ENCODE peak calls at places on chromosomes 7 and 10, in eight cellular contexts. One of them, this sample, is unnamed.

GRCh38 chr10:101139421-101139911 is 8.4 kb downstream of the TLX1 start:
- DNase-seq in activated naive CD4-positive, alpha-beta T cell treated with anti-CD3 and anti-CD28 coated beads for 36 hours: no peak
- DNase-seq in H7: peak; percentile 91
- DNase-seq in neural progenitor cell: peak; percentile 84
- DNase-seq in fibroblast of the aortic adventitia: no peak
- DNase-seq in uterus: no peak
- DNase-seq in AG09309: no peak
- DNase-seq in NCI-H1417: no peak
- DNase-seq in this sample: no peak

GRCh38 chr7:155214328-155214986 is 83.2 kb upstream of the INSIG1 start:
- DNase-seq in activated naive CD4-positive, alpha-beta T cell treated with anti-CD3 and anti-CD28 coated beads for 36 hours: no peak
- DNase-seq in H7: peak; percentile 70
- DNase-seq in neural progenitor cell: no peak
- DNase-seq in fibroblast of the aortic adventitia: peak; percentile 39
- DNase-seq in uterus: no peak
- DNase-seq in AG09309: no peak
- DNase-seq in NCI-H1417: peak; percentile 82
- DNase-seq in this sample: no peak

GRCh38 chr10:16894834-16895233 is 77.6 kb upstream of the RSU1 start:
- DNase-seq in activated naive CD4-positive, alpha-beta T cell treated with anti-CD3 and anti-CD28 coated beads for 36 hours: no peak
- DNase-seq in H7: no peak
- DNase-seq in neural progenitor cell: no peak
- DNase-seq in fibroblast of the aortic adventitia: peak; percentile 66
- DNase-seq in uterus: no peak
- DNase-seq in AG09309: no peak
- DNase-seq in NCI-H1417: no peak
- DNase-seq in this sample: no peak

GRCh38 chr10:4062072-4062471 is 277.1 kb upstream of the KLF6 start:
- DNase-seq in activated naive CD4-positive, alpha-beta T cell treated with anti-CD3 and anti-CD28 coated beads for 36 hours: no peak
- DNase-seq in H7: no peak
- DNase-seq in neural progenitor cell: no peak
- DNase-seq in fibroblast of the aortic adventitia: no peak
- DNase-seq in uterus: no peak
- DNase-seq in AG09309: no peak
- DNase-seq in NCI-H1417: no peak
- DNase-seq in this sample: no peak

GRCh38 chr7:155793720-155794119 is 18.5 kb downstream of the SHH start:
- DNase-seq in activated naive CD4-positive, alpha-beta T cell treated with anti-CD3 and anti-CD28 coated beads for 36 hours: no peak
- DNase-seq in H7: peak; percentile 47
- DNase-seq in neural progenitor cell: no peak
- DNase-seq in fibroblast of the aortic adventitia: no peak
- DNase-seq in uterus: no peak
- DNase-seq in AG09309: no peak
- DNase-seq in NCI-H1417: no peak
- DNase-seq in this sample: no peak

GRCh38 chr7:50152486-50152885 is 59.4 kb upstream of the ZPBP start:
- DNase-seq in activated naive CD4-positive, alpha-beta T cell treated with anti-CD3 and anti-CD28 coated beads for 36 hours: no peak
- DNase-seq in H7: no peak
- DNase-seq in neural progenitor cell: no peak
- DNase-seq in fibroblast of the aortic adventitia: no peak
- DNase-seq in uterus: no peak
- DNase-seq in AG09309: no peak
- DNase-seq in NCI-H1417: no peak
- DNase-seq in this sample: no peak

GRCh38 chr10:114638874-114639625 is 19.0 kb downstream of the ABLIM1 start:
- DNase-seq in activated naive CD4-positive, alpha-beta T cell treated with anti-CD3 and anti-CD28 coated beads for 36 hours: no peak
- DNase-seq in H7: no peak
- DNase-seq in neural progenitor cell: peak; percentile 50
- DNase-seq in fibroblast of the aortic adventitia: peak; percentile 72
- DNase-seq in uterus: no peak
- DNase-seq in AG09309: peak; percentile 98
- DNase-seq in NCI-H1417: peak; percentile 10
- DNase-seq in this sample: no peak

GRCh38 chr10:113960617-113961260 is 82.9 kb upstream of the ADRB1 start:
- DNase-seq in activated naive CD4-positive, alpha-beta T cell treated with anti-CD3 and anti-CD28 coated beads for 36 hours: peak; percentile 39
- DNase-seq in H7: peak; percentile 11
- DNase-seq in neural progenitor cell: peak; percentile 26
- DNase-seq in fibroblast of the aortic adventitia: no peak
- DNase-seq in uterus: no peak
- DNase-seq in AG09309: no peak
- DNase-seq in NCI-H1417: peak; percentile 60
- DNase-seq in this sample: no peak

GRCh38 chr7:128792471-128793183 is 859 bp downstream of the CCDC136 start:
- DNase-seq in activated naive CD4-positive, alpha-beta T cell treated with anti-CD3 and anti-CD28 coated beads for 36 hours: no peak
- DNase-seq in H7: peak; percentile 59
- DNase-seq in neural progenitor cell: no peak
- DNase-seq in fibroblast of the aortic adventitia: no peak
- DNase-seq in uterus: no peak
- DNase-seq in AG09309: no peak
- DNase-seq in NCI-H1417: peak; percentile 20
- DNase-seq in this sample: peak; percentile 47

GRCh38 chr10:118210276-118210675 is 131.8 kb downstream of the FAM204A start:
- DNase-seq in activated naive CD4-positive, alpha-beta T cell treated with anti-CD3 and anti-CD28 coated beads for 36 hours: no peak
- DNase-seq in H7: no peak
- DNase-seq in neural progenitor cell: no peak
- DNase-seq in fibroblast of the aortic adventitia: no peak
- DNase-seq in uterus: no peak
- DNase-seq in AG09309: no peak
- DNase-seq in NCI-H1417: no peak
- DNase-seq in this sample: no peak

GRCh38 chr10:108544500-108545120 is 1378.7 kb downstream of the XPNPEP1 start:
- DNase-seq in activated naive CD4-positive, alpha-beta T cell treated with anti-CD3 and anti-CD28 coated beads for 36 hours: peak; percentile 42
- DNase-seq in H7: peak; percentile 21
- DNase-seq in neural progenitor cell: peak; percentile 83
- DNase-seq in fibroblast of the aortic adventitia: peak; percentile 64
- DNase-seq in uterus: no peak
- DNase-seq in AG09309: no peak
- DNase-seq in NCI-H1417: peak; percentile 51
- DNase-seq in this sample: peak; percentile 55

GRCh38 chr10:123433539-123433938 is 232.6 kb upstream of the GPR26 start:
- DNase-seq in activated naive CD4-positive, alpha-beta T cell treated with anti-CD3 and anti-CD28 coated beads for 36 hours: no peak
- DNase-seq in H7: no peak
- DNase-seq in neural progenitor cell: no peak
- DNase-seq in fibroblast of the aortic adventitia: no peak
- DNase-seq in uterus: no peak
- DNase-seq in AG09309: no peak
- DNase-seq in NCI-H1417: no peak
- DNase-seq in this sample: no peak

GRCh38 chr10:124898493-124898892 is 43.4 kb upstream of the ZRANB1 start:
- DNase-seq in activated naive CD4-positive, alpha-beta T cell treated with anti-CD3 and anti-CD28 coated beads for 36 hours: no peak
- DNase-seq in H7: peak; percentile 50
- DNase-seq in neural progenitor cell: no peak
- DNase-seq in fibroblast of the aortic adventitia: no peak
- DNase-seq in uterus: no peak
- DNase-seq in AG09309: no peak
- DNase-seq in NCI-H1417: no peak
- DNase-seq in this sample: no peak

GRCh38 chr7:55534262-55534915 is 37.9 kb downstream of the VOPP1 start:
- DNase-seq in activated naive CD4-positive, alpha-beta T cell treated with anti-CD3 and anti-CD28 coated beads for 36 hours: peak; percentile 93
- DNase-seq in H7: peak; percentile 10
- DNase-seq in neural progenitor cell: no peak
- DNase-seq in fibroblast of the aortic adventitia: peak; percentile 68
- DNase-seq in uterus: no peak
- DNase-seq in AG09309: no peak
- DNase-seq in NCI-H1417: no peak
- DNase-seq in this sample: no peak

GRCh38 chr10:73876157-73876556 is 1.8 kb upstream of the CAMK2G start:
- DNase-seq in activated naive CD4-positive, alpha-beta T cell treated with anti-CD3 and anti-CD28 coated beads for 36 hours: no peak
- DNase-seq in H7: peak; percentile 41
- DNase-seq in neural progenitor cell: no peak
- DNase-seq in fibroblast of the aortic adventitia: no peak
- DNase-seq in uterus: no peak
- DNase-seq in AG09309: no peak
- DNase-seq in NCI-H1417: no peak
- DNase-seq in this sample: no peak

GRCh38 chr7:95421847-95422444 is 12.9 kb downstream of the PON2 start:
- DNase-seq in activated naive CD4-positive, alpha-beta T cell treated with anti-CD3 and anti-CD28 coated beads for 36 hours: no peak
- DNase-seq in H7: no peak
- DNase-seq in neural progenitor cell: no peak
- DNase-seq in fibroblast of the aortic adventitia: no peak
- DNase-seq in uterus: no peak
- DNase-seq in AG09309: no peak
- DNase-seq in NCI-H1417: no peak
- DNase-seq in this sample: no peak

GRCh38 chr10:25130911-25131310 is 43.9 kb upstream of the GPR158 start:
- DNase-seq in activated naive CD4-positive, alpha-beta T cell treated with anti-CD3 and anti-CD28 coated beads for 36 hours: no peak
- DNase-seq in H7: no peak
- DNase-seq in neural progenitor cell: no peak
- DNase-seq in fibroblast of the aortic adventitia: peak; percentile 32
- DNase-seq in uterus: no peak
- DNase-seq in AG09309: peak; percentile 63
- DNase-seq in NCI-H1417: no peak
- DNase-seq in this sample: no peak

GRCh38 chr10:79090134-79090803 is 21.5 kb downstream of the ZMIZ1 start:
- DNase-seq in activated naive CD4-positive, alpha-beta T cell treated with anti-CD3 and anti-CD28 coated beads for 36 hours: no peak
- DNase-seq in H7: no peak
- DNase-seq in neural progenitor cell: no peak
- DNase-seq in fibroblast of the aortic adventitia: peak; percentile 63
- DNase-seq in uterus: no peak
- DNase-seq in AG09309: no peak
- DNase-seq in NCI-H1417: no peak
- DNase-seq in this sample: no peak

GRCh38 chr10:130393342-130393741 is 257.2 kb downstream of the GLRX3 start:
- DNase-seq in activated naive CD4-positive, alpha-beta T cell treated with anti-CD3 and anti-CD28 coated beads for 36 hours: no peak
- DNase-seq in H7: no peak
- DNase-seq in neural progenitor cell: no peak
- DNase-seq in fibroblast of the aortic adventitia: no peak
- DNase-seq in uterus: no peak
- DNase-seq in AG09309: no peak
- DNase-seq in NCI-H1417: no peak
- DNase-seq in this sample: no peak

GRCh38 chr10:60186315-60187071 is 203.2 kb downstream of the ANK3 start:
- DNase-seq in activated naive CD4-positive, alpha-beta T cell treated with anti-CD3 and anti-CD28 coated beads for 36 hours: no peak
- DNase-seq in H7: no peak
- DNase-seq in neural progenitor cell: no peak
- DNase-seq in fibroblast of the aortic adventitia: peak; percentile 74
- DNase-seq in uterus: no peak
- DNase-seq in AG09309: peak; percentile 14
- DNase-seq in NCI-H1417: no peak
- DNase-seq in this sample: peak; percentile 80

GRCh38 chr10:98664329-98665042 is 217.8 kb upstream of the HPS1 start:
- DNase-seq in activated naive CD4-positive, alpha-beta T cell treated with anti-CD3 and anti-CD28 coated beads for 36 hours: peak; percentile 38
- DNase-seq in H7: peak; percentile 58
- DNase-seq in neural progenitor cell: peak; percentile 64
- DNase-seq in fibroblast of the aortic adventitia: peak; percentile 31
- DNase-seq in uterus: no peak
- DNase-seq in AG09309: no peak
- DNase-seq in NCI-H1417: peak; percentile 1
- DNase-seq in this sample: no peak

This sample was measured in heart left ventricle.